ENCODE peak calls at places on chromosomes 16 and 17, in nine cellular contexts. E is GM12878, K is cardiac muscle cell, J is epithelial cell of proximal tubule, T is pancreas, I is astrocyte of the spinal cord, A is coronary artery, N is IMR-90, B is PC-3. U is an unnamed sample.
A peak's percentile ranks its signal among the peaks of the same experiment; 100 is the strongest.

GRCh38 chr17:56867948-56868376 is 34.0 kb downstream of the DGKE start:
- DNase-seq in E (no peak), K (peak; percentile 56), J (no peak), T (no peak), I (no peak), A (no peak), N (peak; percentile 67), B (no peak), U (peak; percentile 74)

GRCh38 chr16:2189252-2189893 is 7.0 kb downstream of the CASKIN1 start:
- DNase-seq in E (no peak), K (no peak), J (no peak), T (no peak), I (no peak), A (no peak), N (no peak), B (no peak), U (no peak)

GRCh38 chr17:1989135-1989534 is 36.0 kb downstream of the RTN4RL1 start:
- DNase-seq in E (no peak), K (peak; percentile 78), J (no peak), T (no peak), I (peak; percentile 68), A (no peak), N (peak; percentile 88), B (peak; percentile 92), U (peak; percentile 71)

GRCh38 chr17:76909971-76910760 is 42.0 kb downstream of the MGAT5B start:
- DNase-seq in E (no peak), K (peak; percentile 54), J (no peak), T (peak; percentile 14), I (peak; percentile 56), A (no peak), N (peak; percentile 41), B (peak; percentile 62), U (peak; percentile 57)

GRCh38 chr17:72561266-72561665 is 440.4 kb downstream of the SOX9 start:
- DNase-seq in E (no peak), K (no peak), J (no peak), T (no peak), I (no peak), A (no peak), N (no peak), B (no peak), U (no peak)

GRCh38 chr17:45087496-45087975 is 26.4 kb downstream of the NMT1 start:
- DNase-seq in E (no peak), K (no peak), J (no peak), T (no peak), I (peak; percentile 71), A (no peak), N (peak; percentile 62), B (no peak), U (no peak)

GRCh38 chr16:65754799-65755691 is 611.4 kb upstream of the CDH5 start:
- DNase-seq in E (no peak), K (peak; percentile 46), J (no peak), T (no peak), I (no peak), A (no peak), N (peak; percentile 75), B (no peak), U (peak; percentile 18)

GRCh38 chr17:58384900-58385299 is 32.4 kb downstream of the RNF43 start:
- DNase-seq in E (no peak), K (no peak), J (no peak), T (no peak), I (no peak), A (no peak), N (no peak), B (no peak), U (no peak)

GRCh38 chr17:21036361-21036881 is 6.4 kb downstream of the USP22 start:
- DNase-seq in E (no peak), K (peak; percentile 35), J (no peak), T (no peak), I (no peak), A (no peak), N (peak; percentile 44), B (no peak), U (no peak)

GRCh38 chr16:676565-677297 is 1.3 kb downstream of the RHBDL1 start:
- DNase-seq in E (no peak), K (no peak), J (no peak), T (no peak), I (no peak), A (no peak), N (no peak), B (no peak), U (no peak)

GRCh38 chr17:7544911-7545310 is 3.9 kb upstream of the TNFSF12 start:
- DNase-seq in E (no peak), K (no peak), J (no peak), T (no peak), I (no peak), A (no peak), N (no peak), B (no peak), U (no peak)

GRCh38 chr16:27618140-27618539 is 68.2 kb downstream of the KATNIP start:
- DNase-seq in E (no peak), K (no peak), J (no peak), T (no peak), I (no peak), A (no peak), N (no peak), B (no peak), U (no peak)

GRCh38 chr17:13030459-13031305 is 12.9 kb upstream of the ELAC2 start:
- DNase-seq in E (no peak), K (peak; percentile 67), J (no peak), T (no peak), I (peak; percentile 66), A (no peak), N (peak; percentile 50), B (peak; percentile 87), U (peak; percentile 69)

GRCh38 chr17:73402466-73402865 is 90.7 kb upstream of the CDC42EP4 start:
- DNase-seq in E (no peak), K (no peak), J (no peak), T (no peak), I (no peak), A (no peak), N (no peak), B (no peak), U (no peak)

GRCh38 chr17:48819466-48819865 is 2.4 kb upstream of the TTLL6 start:
- DNase-seq in E (no peak), K (no peak), J (no peak), T (no peak), I (no peak), A (no peak), N (no peak), B (no peak), U (no peak)

GRCh38 chr17:75753514-75754377 is 11.2 kb downstream of the GALK1 start:
- DNase-seq in E (no peak), K (peak; percentile 82), J (no peak), T (peak; percentile 60), I (peak; percentile 50), A (no peak), N (peak; percentile 56), B (no peak), U (peak; percentile 71)

GRCh38 chr17:36947922-36948716 is 635 bp upstream of the AATF start:
- DNase-seq in E (no peak), K (no peak), J (no peak), T (no peak), I (no peak), A (no peak), N (no peak), B (no peak), U (no peak)

GRCh38 chr17:27290916-27291598 is 2.9 kb upstream of the WSB1 start:
- DNase-seq in E (no peak), K (no peak), J (no peak), T (no peak), I (no peak), A (no peak), N (no peak), B (peak; percentile 9), U (no peak)

GRCh38 chr17:40563371-40564052 is 1.8 kb downstream of the CCR7 start:
- DNase-seq in E (no peak), K (no peak), J (no peak), T (no peak), I (no peak), A (peak; percentile 67), N (no peak), B (no peak), U (no peak)
- H3K4me3 ChIP-seq in E (peak overlapping the region; percentile 93), K (no peak overlapping the region), J (no peak overlapping the region), T (no peak overlapping the region), I (no peak overlapping the region), A (no peak overlapping the region), N (no peak overlapping the region), B (no peak overlapping the region), U (no peak overlapping the region)

DNA sequence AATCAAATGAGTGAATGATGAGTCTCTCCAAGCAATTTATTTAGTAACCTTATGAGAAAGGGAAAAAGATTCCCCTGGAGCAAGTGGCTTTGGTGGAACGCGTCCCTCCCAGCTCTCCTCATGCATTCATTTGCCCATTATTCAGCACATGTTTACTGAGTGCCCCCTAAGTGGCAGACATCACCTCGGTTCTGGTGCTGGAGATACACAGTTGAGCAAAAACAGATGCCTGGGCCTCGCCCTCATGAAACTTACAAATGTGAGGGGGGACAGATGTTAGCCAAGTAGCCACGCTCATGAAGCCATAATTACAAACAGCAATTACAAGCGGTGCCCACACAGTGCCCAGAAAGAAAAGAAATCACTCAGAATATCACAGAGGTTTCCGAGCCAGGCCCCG is 45.1 kb upstream of the CIBAR2 start:
- DNase-seq in E (no peak), K (no peak), J (no peak), T (no peak), I (no peak), A (no peak), N (no peak), B (no peak), U (no peak)
- H3K4me3 ChIP-seq in E (peak overlapping the region; percentile 24), K (no peak overlapping the region), J (no peak overlapping the region), T (no peak overlapping the region), I (no peak overlapping the region), A (no peak overlapping the region), N (no peak overlapping the region), B (no peak overlapping the region), U (no peak overlapping the region)

GRCh38 chr17:78337244-78338109 is 22.4 kb downstream of the SOCS3 start:
- DNase-seq in E (peak; percentile 87), K (peak; percentile 75), J (no peak), T (no peak), I (peak; percentile 65), A (peak; percentile 71), N (peak; percentile 93), B (peak; percentile 98), U (peak; percentile 68)
- H3K4me3 ChIP-seq in E (peak overlapping the region; percentile 19), K (no peak overlapping the region), J (no peak overlapping the region), T (no peak overlapping the region), I (no peak overlapping the region), A (no peak overlapping the region), N (no peak overlapping the region), B (peak overlapping the region; percentile 26), U (no peak overlapping the region)

GRCh38 chr17:82269138-82269881 is 4.2 kb downstream of the CSNK1D start:
- DNase-seq in E (no peak), K (no peak), J (no peak), T (no peak), I (no peak), A (no peak), N (no peak), B (no peak), U (no peak)

GRCh38 chr17:82270651-82271050 is 2.8 kb downstream of the CSNK1D start:
- DNase-seq in E (no peak), K (no peak), J (no peak), T (no peak), I (no peak), A (no peak), N (no peak), B (no peak), U (no peak)

GRCh38 chr17:82266142-82266541 is 7.4 kb downstream of the CSNK1D start:
- DNase-seq in E (no peak), K (no peak), J (no peak), T (no peak), I (no peak), A (no peak), N (no peak), B (no peak), U (no peak)

GRCh38 chr17:82269882-82270500 is 3.5 kb downstream of the CSNK1D start:
- DNase-seq in E (no peak), K (no peak), J (no peak), T (no peak), I (no peak), A (peak; percentile 67), N (no peak), B (no peak), U (no peak)

GRCh38 chr17:82267575-82268379 is 5.7 kb downstream of the CSNK1D start:
- DNase-seq in E (no peak), K (peak; percentile 94), J (peak; percentile 85), T (peak; percentile 98), I (peak; percentile 95), A (peak; percentile 97), N (peak; percentile 96), B (peak; percentile 92), U (peak; percentile 94)
- H3K4me3 ChIP-seq in E (no peak overlapping the region), K (no peak overlapping the region), J (peak overlapping the region; percentile 32), T (no peak overlapping the region), I (peak overlapping the region; percentile 7), A (peak overlapping the region; percentile 59), N (no peak overlapping the region), B (peak overlapping the region; percentile 43), U (peak overlapping the region; percentile 33)